ENCODE peak calls at places on chromosome 18, in five cellular contexts. A is colonic mucosa, R is endothelial cell, J is Panc1, O is neural progenitor cell. Q is an unnamed sample.

GRCh38 chr18:28044036-28044435 is 132.9 kb downstream of the CDH2 start:
- DNase-seq in A (no peak), R (no peak), J (no peak), O (no peak), Q (no peak)

GRCh38 chr18:26268454-26268853 is 42.2 kb downstream of the TAF4B start:
- DNase-seq in A (no peak), R (no peak), J (no peak), O (no peak), Q (no peak)

GRCh38 chr18:74733592-74733991 is 135.9 kb downstream of the ZNF407 start:
- DNase-seq in A (no peak), R (no peak), J (no peak), O (no peak), Q (no peak)

GRCh38 chr18:907171-907879 is 2.7 kb downstream of the ADCYAP1 start:
- DNase-seq in A (no peak), R (peak; percentile 54), J (no peak), O (peak; percentile 72), Q (no peak)

GRCh38 chr18:39455300-39455699 is 1889.7 kb upstream of the CELF4 start:
- DNase-seq in A (no peak), R (no peak), J (no peak), O (no peak), Q (no peak)

GRCh38 chr18:75201936-75202335 is 7.0 kb downstream of the PTGR3 start:
- DNase-seq in A (no peak), R (no peak), J (no peak), O (no peak), Q (no peak)

GRCh38 chr18:26317353-26317865 is 91.2 kb downstream of the TAF4B start:
- DNase-seq in A (no peak), R (no peak), J (no peak), O (no peak), Q (no peak)

GRCh38 chr18:79402977-79403722 is 7.4 kb downstream of the NFATC1 start:
- DNase-seq in A (peak; percentile 43), R (peak; percentile 65), J (no peak), O (no peak), Q (no peak)

GRCh38 chr18:24491882-24492281 is 31.4 kb downstream of the HRH4 start:
- DNase-seq in A (no peak), R (no peak), J (no peak), O (no peak), Q (peak; percentile 91)

GRCh38 chr18:80147418-80148315 is 38.6 kb downstream of the ADNP2 start:
- DNase-seq in A (peak; percentile 91), R (peak; percentile 73), J (peak; percentile 84), O (peak; percentile 51), Q (peak; percentile 89)

GRCh38 chr18:37252342-37252741 is 313.3 kb downstream of the CELF4 start:
- DNase-seq in A (no peak), R (no peak), J (no peak), O (no peak), Q (no peak)

GRCh38 chr18:79481041-79481790 is 85.5 kb downstream of the NFATC1 start:
- DNase-seq in A (no peak), R (no peak), J (no peak), O (no peak), Q (no peak)

GRCh38 chr18:31199190-31199769 is 36.6 kb upstream of the DSC1 start:
- DNase-seq in A (peak; percentile 32), R (no peak), J (no peak), O (no peak), Q (no peak)

GRCh38 chr18:54880706-54881105 is 52.4 kb downstream of the RAB27B start:
- DNase-seq in A (no peak), R (no peak), J (no peak), O (no peak), Q (no peak)

GRCh38 chr18:27213123-27213717 is 28.1 kb upstream of the CHST9 start:
- DNase-seq in A (no peak), R (no peak), J (no peak), O (no peak), Q (no peak)

GRCh38 chr18:72324677-72325076 is 219.5 kb downstream of the CBLN2 start:
- DNase-seq in A (no peak), R (no peak), J (no peak), O (no peak), Q (no peak)

GRCh38 chr18:69947361-69948106 is at the start of gene CD226:
- DNase-seq in A (no peak), R (no peak), J (no peak), O (no peak), Q (peak; percentile 71)

GRCh38 chr18:58172031-58172430 is 128.0 kb downstream of the NEDD4L start:
- DNase-seq in A (no peak), R (no peak), J (no peak), O (no peak), Q (no peak)

GRCh38 chr18:79490593-79491551 is 95.1 kb downstream of the NFATC1 start:
- DNase-seq in A (no peak), R (no peak), J (no peak), O (no peak), Q (no peak)

GRCh38 chr18:58258707-58259342 is 214.8 kb downstream of the NEDD4L start:
- DNase-seq in A (no peak), R (no peak), J (no peak), O (no peak), Q (no peak)

GRCh38 chr18:24270937-24271380 is 126.7 kb downstream of the OSBPL1A start:
- DNase-seq in A (no peak), R (no peak), J (no peak), O (peak; percentile 46), Q (no peak)

GRCh38 chr18:5941869-5942268 is 46.5 kb upstream of the TMEM200C start:
- DNase-seq in A (no peak), R (no peak), J (no peak), O (peak; percentile 50), Q (no peak)

GRCh38 chr18:58604301-58604700 is 24.6 kb downstream of the ALPK2 start:
- DNase-seq in A (no peak), R (no peak), J (no peak), O (no peak), Q (no peak)

GRCh38 chr18:58135806-58136331 is 91.8 kb downstream of the NEDD4L start:
- DNase-seq in A (peak; percentile 75), R (peak; percentile 70), J (peak; percentile 48), O (peak; percentile 80), Q (peak; percentile 83)

GRCh38 chr18:7577706-7578105 is 10.6 kb downstream of the PTPRM start:
- DNase-seq in A (no peak), R (no peak), J (no peak), O (peak; percentile 88), Q (no peak)

GRCh38 chr18:56421641-56422040 is 216.8 kb downstream of the TXNL1 start:
- DNase-seq in A (no peak), R (no peak), J (no peak), O (no peak), Q (no peak)

GRCh38 chr18:34871435-34871834 is 161.3 kb downstream of the DTNA start:
- DNase-seq in A (no peak), R (no peak), J (no peak), O (no peak), Q (no peak)

GRCh38 chr18:59742325-59743111 is 45.3 kb upstream of the CCBE1 start:
- DNase-seq in A (no peak), R (no peak), J (no peak), O (no peak), Q (no peak)

GRCh38 chr18:57146956-57147636 is at the start of gene BOD1L2:
- DNase-seq in A (no peak), R (no peak), J (no peak), O (no peak), Q (no peak)

GRCh38 chr18:32049393-32050161 is 31.0 kb downstream of the RNF125 start:
- DNase-seq in A (peak; percentile 54), R (no peak), J (no peak), O (no peak), Q (peak; percentile 47)

DNA sequence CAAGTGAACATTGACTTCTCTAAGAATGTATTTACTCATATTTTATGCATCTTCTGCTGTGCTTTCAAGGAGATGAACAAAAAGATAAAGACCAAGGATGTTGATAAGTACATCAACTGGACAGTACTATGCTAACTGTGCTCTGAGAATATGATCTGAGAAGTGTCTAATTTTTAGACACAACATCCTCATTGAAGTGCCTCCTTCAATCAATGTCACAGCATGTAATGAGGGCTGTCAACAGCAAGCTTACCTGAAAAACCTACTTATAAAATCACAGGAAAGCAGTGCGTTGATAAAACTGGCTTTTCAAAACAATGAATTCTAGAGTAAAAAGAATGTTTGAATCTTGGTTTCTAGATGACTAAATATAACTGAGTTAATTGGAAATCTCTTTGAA is 452.9 kb upstream of the DSEL start:
- DNase-seq in A (no peak), R (no peak), J (no peak), O (no peak), Q (no peak)
- TF ChIP-seq CTCF in A (no peak), R (no peak), J (no peak), O (no peak), Q (no peak)

GRCh38 chr18:52605345-52605744 is 265.3 kb downstream of the DCC start:
- DNase-seq in A (no peak), R (no peak), J (no peak), O (no peak), Q (no peak)
- TF ChIP-seq CTCF in A (no peak), R (no peak), J (no peak), O (no peak), Q (no peak)

GRCh38 chr18:22705328-22705727 is 227.8 kb upstream of the RBBP8 start:
- DNase-seq in A (no peak), R (no peak), J (no peak), O (no peak), Q (no peak)

GRCh38 chr18:22701795-22702194 is 231.3 kb upstream of the RBBP8 start:
- DNase-seq in A (no peak), R (no peak), J (no peak), O (no peak), Q (no peak)

GRCh38 chr18:22701326-22701725 is 231.8 kb upstream of the RBBP8 start:
- DNase-seq in A (no peak), R (no peak), J (no peak), O (no peak), Q (no peak)

GRCh38 chr18:22703883-22704626 is 229.1 kb upstream of the RBBP8 start:
- DNase-seq in A (peak; percentile 38), R (no peak), J (no peak), O (peak; percentile 66), Q (peak; percentile 56)

DNA sequence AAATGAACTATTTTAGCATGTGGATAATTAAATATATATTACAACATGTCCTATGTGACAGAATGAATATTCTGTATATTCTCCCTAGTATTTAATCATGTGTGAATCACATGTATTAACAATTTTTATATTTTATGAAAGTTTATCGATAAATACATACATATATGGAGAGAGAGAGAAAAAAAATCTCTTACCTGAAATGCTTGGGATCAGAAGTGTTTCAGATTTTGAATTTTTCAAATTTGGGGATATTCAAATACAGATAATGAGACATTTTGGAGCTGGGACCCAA is 228.6 kb upstream of the RBBP8 start:
- DNase-seq in A (no peak), R (no peak), J (no peak), O (no peak), Q (no peak)
- TF ChIP-seq CTCF in A (no peak), R (no peak), J (peak; percentile 50), O (no peak), Q (no peak)

GRCh38 chr18:12857215-12857924 is 26.7 kb downstream of the PTPN2 start:
- DNase-seq in A (no peak), R (no peak), J (no peak), O (no peak), Q (peak; percentile 64)
- TF ChIP-seq CTCF in A (no peak), R (no peak), J (no peak), O (no peak), Q (peak; percentile 1)

GRCh38 chr18:9683418-9684396 is 24.4 kb upstream of the RAB31 start:
- DNase-seq in A (no peak), R (peak; percentile 21), J (no peak), O (no peak), Q (no peak)
- TF ChIP-seq CTCF in A (peak; percentile 16), R (no peak), J (peak; percentile 72), O (peak; percentile 10), Q (peak; percentile 6)

GRCh38 chr18:36186461-36187137 is 698 bp upstream of the MOCOS start:
- DNase-seq in A (peak; percentile 73), R (peak; percentile 26), J (no peak), O (peak; percentile 43), Q (peak; percentile 37)
- TF ChIP-seq CTCF in A (no peak), R (no peak), J (no peak), O (no peak), Q (no peak)